ENCODE peak calls at places on chromosomes 13 and 19, in six cellular contexts. C is neural progenitor cell, F is cardiac fibroblast, X is K562, J is kidney epithelial cell, D is AG10803. R is an unnamed sample.

GRCh38 chr13:39374741-39375189 is 228.2 kb downstream of the LHFPL6 start:
- DNase-seq in C (no peak), F (no peak), X (no peak), J (no peak), D (no peak), R (no peak)

GRCh38 chr19:1850809-1851544 is 2.7 kb upstream of the REXO1 start:
- DNase-seq in C (no peak), F (no peak), X (no peak), J (no peak), D (no peak), R (no peak)

GRCh38 chr13:101649490-101650126 is 197.1 kb downstream of the ITGBL1 start:
- DNase-seq in C (no peak), F (peak; percentile 38), X (no peak), J (peak; percentile 79), D (peak; percentile 81), R (peak; percentile 33)

GRCh38 chr13:110312669-110313031 is 5.6 kb downstream of the COL4A2 start:
- DNase-seq in C (no peak), F (peak; percentile 80), X (no peak), J (peak; percentile 81), D (peak; percentile 90), R (peak; percentile 67)

GRCh38 chr19:46239193-46239767 is 9.7 kb downstream of the IGFL1 start:
- DNase-seq in C (no peak), F (no peak), X (no peak), J (no peak), D (no peak), R (no peak)

GRCh38 chr13:23844132-23844531 is 45.1 kb downstream of the MIPEP start:
- DNase-seq in C (no peak), F (no peak), X (no peak), J (no peak), D (no peak), R (no peak)

GRCh38 chr19:50695251-50696064 is 24.1 kb downstream of the SHANK1 start:
- DNase-seq in C (peak; percentile 85), F (peak; percentile 10), X (peak; percentile 87), J (no peak), D (no peak), R (no peak)

GRCh38 chr19:49761625-49762311 is 1.3 kb downstream of the TSKS start:
- DNase-seq in C (no peak), F (peak; percentile 86), X (peak; percentile 76), J (no peak), D (peak; percentile 67), R (no peak)

GRCh38 chr19:42528354-42529247 is at the start of gene CEACAM1:
- DNase-seq in C (no peak), F (peak; percentile 34), X (peak; percentile 4), J (no peak), D (no peak), R (no peak)

GRCh38 chr13:34474469-34474868 is 467.6 kb upstream of the NBEA start:
- DNase-seq in C (no peak), F (no peak), X (no peak), J (no peak), D (no peak), R (no peak)

GRCh38 chr19:43743059-43743458 is 11.7 kb downstream of the SMG9 start:
- DNase-seq in C (no peak), F (peak; percentile 67), X (no peak), J (no peak), D (peak; percentile 55), R (no peak)

GRCh38 chr13:73248154-73248553 is 189.3 kb downstream of the KLF5 start:
- DNase-seq in C (no peak), F (no peak), X (no peak), J (no peak), D (no peak), R (no peak)

GRCh38 chr13:37090912-37091311 is 14.6 kb downstream of the CSNK1A1L start:
- DNase-seq in C (no peak), F (no peak), X (no peak), J (no peak), D (no peak), R (no peak)

GRCh38 chr13:32187651-32188050 is 127.5 kb downstream of the ZAR1L start:
- DNase-seq in C (no peak), F (no peak), X (no peak), J (no peak), D (no peak), R (no peak)

GRCh38 chr19:42306646-42307045 is 4.2 kb upstream of the PAFAH1B3 start:
- DNase-seq in C (no peak), F (no peak), X (no peak), J (no peak), D (no peak), R (no peak)

GRCh38 chr13:37869756-37870488 is at the start of gene TRPC4:
- DNase-seq in C (peak; percentile 86), F (peak; percentile 77), X (peak; percentile 12), J (peak; percentile 21), D (peak; percentile 80), R (no peak)

GRCh38 chr13:66805657-66806056 is 424.5 kb downstream of the PCDH9 start:
- DNase-seq in C (no peak), F (peak; percentile 90), X (no peak), J (no peak), D (no peak), R (no peak)

GRCh38 chr13:60790620-60791019 is 393.6 kb downstream of the TDRD3 start:
- DNase-seq in C (peak; percentile 3), F (no peak), X (no peak), J (no peak), D (no peak), R (no peak)

GRCh38 chr13:58963321-58963720 is 1200.4 kb downstream of the DIAPH3 start:
- DNase-seq in C (no peak), F (no peak), X (no peak), J (no peak), D (no peak), R (no peak)

GRCh38 chr13:58964048-58964447 is 1199.7 kb downstream of the DIAPH3 start:
- DNase-seq in C (no peak), F (no peak), X (no peak), J (no peak), D (no peak), R (no peak)

GRCh38 chr13:58955546-58956385 is 1208.0 kb downstream of the DIAPH3 start:
- DNase-seq in C (no peak), F (no peak), X (no peak), J (no peak), D (no peak), R (no peak)

DNA sequence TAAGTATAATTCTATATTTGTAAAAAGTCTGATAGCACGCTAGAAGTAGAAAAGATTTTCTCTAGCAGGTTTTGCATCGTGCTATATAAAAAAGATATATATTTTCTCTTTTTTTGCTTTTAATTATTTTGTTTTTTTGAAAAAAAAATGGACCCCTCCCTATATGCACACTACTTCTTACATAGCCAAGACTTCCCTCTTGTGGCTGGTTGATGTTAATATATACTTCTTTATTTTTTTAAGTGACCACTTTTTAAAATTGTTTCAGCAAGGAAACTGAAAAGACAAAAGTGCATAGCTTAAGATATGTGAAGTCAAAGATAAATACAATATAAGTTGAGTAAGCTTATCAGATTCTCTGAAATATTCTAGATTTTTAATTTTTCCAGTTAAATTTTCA is 1202.8 kb downstream of the DIAPH3 start:
- DNase-seq in C (peak; percentile 32), F (peak; percentile 5), X (no peak), J (no peak), D (no peak), R (no peak)
- TF ChIP-seq CTCF in C (peak; percentile 51), F (peak; percentile 11), X (no peak), J (peak; percentile 29), D (no peak), R (no peak)

GRCh38 chr19:53961523-53962345 is 1.0 kb upstream of the CACNG8 start:
- DNase-seq in C (peak; percentile 28), F (peak; percentile 72), X (no peak), J (no peak), D (no peak), R (no peak)
- TF ChIP-seq CTCF in C (no peak), F (no peak), X (no peak), J (no peak), D (no peak), R (no peak)

DNA sequence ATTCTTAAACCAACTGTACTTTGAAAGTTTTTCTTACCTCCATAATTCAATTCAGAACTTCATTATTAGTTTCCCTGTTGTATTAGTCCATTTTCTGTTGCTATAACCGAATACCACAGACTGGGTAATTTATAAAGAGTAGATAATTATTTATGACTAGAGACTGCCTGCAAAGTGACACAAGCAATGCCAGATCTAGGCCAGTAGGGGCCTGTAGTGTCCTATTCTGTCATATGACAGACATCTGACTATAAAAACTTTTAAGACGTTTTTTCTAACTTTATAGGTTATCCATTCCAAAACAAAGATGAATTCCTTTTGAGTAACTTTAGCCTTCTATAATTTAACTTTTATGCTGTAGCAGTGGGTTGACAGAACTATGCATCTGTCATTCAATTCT is 2783.8 kb downstream of the PCDH9 start:
- DNase-seq in C (no peak), F (no peak), X (no peak), J (no peak), D (no peak), R (no peak)
- TF ChIP-seq CTCF in C (peak; percentile 56), F (peak; percentile 66), X (no peak), J (peak; percentile 51), D (peak; percentile 35), R (peak; percentile 39)

DNA sequence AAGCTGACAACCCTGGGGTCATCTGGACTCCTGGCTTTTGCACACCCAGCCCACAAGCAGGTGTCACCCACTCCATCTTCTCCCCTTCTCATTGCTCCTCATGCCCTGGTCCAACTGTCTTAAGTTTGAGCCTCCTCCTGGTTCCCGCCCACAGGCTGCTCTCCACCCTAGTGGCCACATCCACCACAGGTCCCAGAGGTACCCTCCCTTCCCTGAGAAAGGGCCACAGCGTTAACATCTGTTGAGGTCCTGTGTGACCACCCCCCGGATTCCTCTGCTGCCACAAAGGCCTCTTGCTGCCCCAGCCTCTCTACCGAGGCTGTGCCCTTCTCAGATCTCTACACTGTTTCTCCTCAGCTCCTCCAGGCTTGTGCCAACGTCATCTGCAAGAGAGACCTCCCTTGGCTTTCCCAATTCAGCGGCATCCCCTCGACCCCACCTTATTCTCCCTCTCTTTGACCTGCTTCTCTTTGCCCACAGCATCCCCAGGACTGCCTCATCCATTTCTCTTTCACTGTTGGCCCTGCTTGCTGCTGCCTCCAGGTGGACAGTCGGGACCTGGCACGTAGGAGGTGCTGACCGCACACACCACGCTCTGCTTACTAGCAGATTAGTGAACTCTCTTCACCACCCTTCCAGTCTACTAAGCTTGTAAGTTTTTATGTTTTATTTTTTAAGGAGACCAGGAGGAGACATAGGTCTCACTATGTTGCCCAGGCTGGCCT is 33.3 kb downstream of the SUGP2 start:
- DNase-seq in C (peak; percentile 33), F (peak; percentile 22), X (no peak), J (no peak), D (peak; percentile 11), R (no peak)
- TF ChIP-seq CTCF in C (peak; percentile 42), F (peak; percentile 40), X (peak; percentile 32), J (peak; percentile 46), D (peak; percentile 9), R (peak; percentile 36)

DNA sequence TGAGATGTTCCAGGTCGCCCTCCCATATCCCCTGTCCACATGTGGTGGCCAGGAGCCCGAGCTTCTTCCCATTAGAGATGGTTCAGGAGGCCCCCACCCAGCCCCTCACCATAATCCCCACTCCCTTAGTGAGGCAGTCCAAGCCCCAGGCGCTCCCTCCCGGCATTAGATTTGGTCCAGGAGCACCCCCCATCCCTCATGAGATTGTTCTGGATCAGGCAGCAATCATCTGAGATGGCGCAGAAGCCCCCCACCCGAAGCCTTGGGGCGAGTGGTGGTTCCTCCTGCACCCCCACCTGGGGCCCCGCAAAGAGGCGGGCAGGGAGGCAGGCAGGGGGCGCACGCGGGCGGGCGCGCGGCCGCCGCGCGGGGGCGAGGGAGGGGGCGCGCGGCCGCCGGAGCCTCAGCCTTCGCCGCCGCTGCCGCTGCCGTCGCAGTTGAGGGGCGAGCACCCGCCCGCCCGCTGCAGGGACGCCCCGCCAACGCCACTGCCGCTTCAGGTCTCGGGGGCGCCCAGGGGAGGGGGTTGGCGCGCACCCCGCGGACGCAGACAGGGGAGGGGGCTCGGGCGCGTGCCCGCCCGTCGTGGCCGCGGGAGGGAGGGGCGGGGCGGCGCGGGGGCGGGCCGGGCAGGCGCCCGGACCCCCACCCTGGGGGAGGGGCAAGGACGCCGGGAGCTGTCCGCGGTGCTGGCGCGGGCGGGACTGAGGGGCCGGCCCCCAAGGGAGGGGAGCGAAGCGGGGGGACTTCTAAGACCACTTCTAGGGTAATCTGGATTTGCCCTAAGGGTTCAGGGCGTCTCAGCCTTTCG is 46.4 kb upstream of the SHKBP1 start:
- DNase-seq in C (peak; percentile 89), F (no peak), X (peak; percentile 97), J (no peak), D (no peak), R (no peak)
- TF ChIP-seq CTCF in C (peak; percentile 47), F (no peak), X (peak; percentile 47), J (peak; percentile 20), D (no peak), R (peak; percentile 34)

R was measured in BJ.